ENCODE peak calls at places on chromosomes 12 and 14, in five cellular contexts. J is Peyer's patch, A is cardiac muscle cell, S is A673, E is pancreas. L is an unnamed sample. For H3K4me1, the result is how much of the 10 kb centered on the place peaks cover.

GRCh38 chr14:92728781-92729364 is 19.6 kb downstream of the LGMN start:
- DNase-seq in S (peak), A (peak), J (no peak), E (no peak), L (no peak)

GRCh38 chr12:74624206-74624605 is 86.6 kb downstream of the ATXN7L3B start:
- DNase-seq in E (no peak), S (no peak), J (no peak), A (no peak), L (no peak)

GRCh38 chr12:78933014-78933413 is 68.4 kb downstream of the SYT1 start:
- DNase-seq in J (no peak), A (no peak), E (no peak), S (no peak), L (no peak)

GRCh38 chr12:103698752-103699540 is 111.9 kb downstream of the STAB2 start:
- DNase-seq in E (no peak), S (no peak), A (no peak), J (no peak), L (no peak)

GRCh38 chr12:130916251-130916911 is 37.3 kb upstream of the ADGRD1 start:
- DNase-seq in E (peak), J (no peak), A (peak), S (peak), L (no peak)

GRCh38 chr14:63308723-63309317 is 9.9 kb downstream of the GPHB5 start:
- DNase-seq in A (peak), J (no peak), E (peak), S (peak), L (peak)

GRCh38 chr12:64461634-64462414 is 9.9 kb downstream of the TBK1 start:
- DNase-seq in E (no peak), A (no peak), J (no peak), S (peak), L (no peak)

GRCh38 chr14:34301107-34301734 is 160.8 kb downstream of the SPTSSA start:
- DNase-seq in A (peak), E (no peak), J (no peak), S (peak), L (no peak)

GRCh38 chr14:26939756-26940155 is 341.9 kb upstream of the NOVA1 start:
- DNase-seq in A (no peak), S (no peak), J (no peak), E (no peak), L (no peak)

GRCh38 chr12:69935651-69936100 is 110.6 kb downstream of the MYRFL start:
- DNase-seq in E (no peak), A (no peak), J (no peak), S (no peak), L (no peak)

GRCh38 chr12:69161835-69162234 is 77.5 kb upstream of the CPSF6 start:
- DNase-seq in A (no peak), S (peak), E (no peak), J (no peak), L (no peak)

GRCh38 chr12:22409071-22409951 is 74.8 kb upstream of the ST8SIA1 start:
- DNase-seq in E (no peak), J (no peak), S (peak), A (peak), L (peak)

GRCh38 chr14:89308232-89308959 is 108.6 kb downstream of the FOXN3 start:
- DNase-seq in E (no peak), S (no peak), A (no peak), J (no peak), L (no peak)

GRCh38 chr12:104460973-104461693 is 4.4 kb downstream of the CHST11 start:
- DNase-seq in S (no peak), E (no peak), J (no peak), A (no peak), L (no peak)

GRCh38 chr14:105488781-105489606 is 2.1 kb upstream of the TEDC1 start:
- DNase-seq in E (no peak), A (no peak), J (no peak), S (no peak), L (no peak)

GRCh38 chr12:6069452-6070093 is 54.9 kb downstream of the VWF start:
- DNase-seq in J (no peak), E (no peak), A (no peak), S (no peak), L (no peak)

GRCh38 chr14:27315477-27315876 is 717.6 kb upstream of the NOVA1 start:
- DNase-seq in E (no peak), J (no peak), S (no peak), A (no peak), L (no peak)

GRCh38 chr12:79138872-79139271 is 274.3 kb downstream of the SYT1 start:
- DNase-seq in J (no peak), S (no peak), A (no peak), E (no peak), L (no peak)

GRCh38 chr14:61803755-61804154 is 41.5 kb downstream of the SNAPC1 start:
- DNase-seq in J (no peak), S (no peak), E (no peak), A (no peak), L (no peak)

GRCh38 chr14:73591690-73592448 is at the start of gene ACOT4:
- DNase-seq in E (peak), A (peak), S (peak), J (peak), L (peak)

GRCh38 chr12:124578445-124578844 is 11.0 kb upstream of the NCOR2 start:
- DNase-seq in E (no peak), A (no peak), S (no peak), J (no peak), L (no peak)

GRCh38 chr12:82124711-82125110 is 233.5 kb downstream of the CCDC59 start:
- DNase-seq in J (no peak), E (no peak), A (no peak), S (no peak), L (no peak)

GRCh38 chr12:6790496-6791150 is 1.3 kb downstream of the CD4 start:
- DNase-seq in J (no peak), A (no peak), E (no peak), S (no peak), L (no peak)

GRCh38 chr14:24332094-24332983 is 2.5 kb downstream of the ADCY4 start:
- DNase-seq in E (peak), S (peak), A (peak), J (peak), L (peak)

GRCh38 chr12:95150501-95150900 is 66.8 kb downstream of the FGD6 start:
- DNase-seq in S (no peak), A (no peak), J (no peak), E (no peak), L (no peak)

GRCh38 chr12:76303989-76304460 is 44.2 kb downstream of the BBS10 start:
- DNase-seq in S (no peak), J (no peak), A (no peak), E (no peak), L (no peak)

GRCh38 chr14:67622675-67623074 is 3.0 kb downstream of the ARG2 start:
- DNase-seq in J (no peak), A (peak), S (peak), E (no peak), L (no peak)

GRCh38 chr12:53255993-53256392 is 12.1 kb upstream of the ESPL1 start:
- DNase-seq in E (no peak), A (no peak), J (no peak), S (no peak), L (no peak)

GRCh38 chr12:99549651-99550050 is 97.9 kb upstream of the GARIN6 start:
- DNase-seq in E (no peak), J (no peak), A (no peak), S (no peak), L (no peak)

GRCh38 chr14:73422515-73422914 is 35.8 kb downstream of the NUMB start:
- DNase-seq in E (no peak), J (no peak), S (no peak), A (no peak), L (no peak)

GRCh38 chr12:45130881-45131281 is 80.0 kb upstream of the DBX2 start:
- DNase-seq in E (no peak), A (peak), J (no peak), S (peak), L (no peak)

GRCh38 chr12:121013715-121014114 is 2.6 kb downstream of the C12orf43 start:
- DNase-seq in S (no peak), E (no peak), A (no peak), J (no peak), L (no peak)

GRCh38 chr12:110790301-110790700 is 47.6 kb upstream of the PPP1CC start:
- DNase-seq in J (no peak), A (no peak), S (no peak), E (no peak), L (no peak)

GRCh38 chr14:49594347-49595089 is 4.2 kb upstream of the LRR1 start:
- DNase-seq in S (no peak), A (peak), E (no peak), J (no peak), L (no peak)

GRCh38 chr14:49598182-49598478 is 610 bp upstream of the LRR1 start:
- DNase-seq in A (no peak), S (no peak), E (no peak), J (peak), L (no peak)

GRCh38 chr14:49593016-49593415 is 5.7 kb upstream of the LRR1 start:
- DNase-seq in A (no peak), S (no peak), E (no peak), J (no peak), L (no peak)

DNA sequence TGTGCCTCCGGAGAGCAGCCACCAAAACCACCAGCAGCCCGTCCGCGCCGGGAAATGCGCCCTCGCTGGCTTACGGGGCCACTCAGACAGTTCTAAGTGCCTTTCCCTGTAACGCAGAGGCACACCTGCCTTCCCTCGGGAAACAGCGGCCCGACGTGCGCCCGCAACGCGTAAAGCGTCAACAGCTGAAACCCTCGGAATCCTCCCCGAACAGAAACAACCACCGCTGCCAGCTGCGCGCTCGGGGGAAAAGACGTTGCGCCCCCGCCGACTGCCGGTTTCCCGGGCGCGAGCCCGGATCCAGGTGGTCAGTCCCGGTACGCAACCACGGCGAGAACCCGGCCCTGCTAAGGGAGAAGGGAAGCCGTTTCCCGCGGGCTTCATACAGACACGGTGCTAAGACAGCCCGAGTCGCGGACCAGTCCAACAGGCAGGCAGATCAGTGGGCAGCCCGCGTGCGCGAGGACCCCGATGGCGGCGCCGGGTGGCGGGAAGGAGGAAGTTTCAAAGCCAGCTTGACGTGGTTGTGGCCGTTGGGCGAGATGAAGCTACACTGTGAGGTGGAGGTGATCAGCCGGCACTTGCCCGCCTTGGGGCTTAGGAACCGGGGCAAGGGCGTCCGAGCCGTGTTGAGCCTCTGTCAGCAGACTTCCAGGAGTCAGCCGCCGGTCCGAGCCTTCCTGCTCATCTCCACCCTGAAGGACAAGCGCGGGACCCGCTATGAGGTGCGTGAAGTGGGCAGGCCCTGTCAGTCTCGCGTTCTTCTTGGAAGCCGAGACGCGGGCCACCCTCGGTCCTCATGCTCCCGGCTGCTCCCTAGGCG is at the start of gene LRR1:
- DNase-seq in S (peak), A (peak), E (peak), J (peak), L (peak)
- TF ChIP-seq CTCF in S (peak), A (no peak), E (no peak), J (no peak), L (no peak)

DNA sequence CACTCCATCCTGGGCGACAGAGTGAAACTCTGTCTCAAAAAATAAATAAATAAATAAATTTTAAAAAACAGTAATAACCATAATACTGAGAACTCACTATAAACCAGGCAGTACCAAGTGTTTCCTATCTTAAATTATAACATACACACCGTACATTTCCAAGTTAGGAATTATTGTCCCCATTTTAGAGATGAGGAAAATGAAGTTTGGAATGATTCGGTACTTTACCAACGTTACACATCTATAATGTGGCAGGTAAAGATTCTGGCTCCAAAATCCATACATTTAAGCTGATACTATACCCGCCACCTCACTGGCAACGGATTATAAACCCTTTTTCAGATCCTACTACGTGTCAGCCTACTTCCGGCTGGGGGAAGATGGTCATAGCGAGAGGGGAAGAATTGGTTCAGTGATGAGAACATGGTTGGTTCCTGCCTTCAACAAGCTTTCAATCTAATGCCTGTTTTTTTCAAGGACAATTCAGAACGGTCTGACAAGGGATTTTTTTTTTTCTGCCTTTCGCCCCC is 105.9 kb upstream of the ATF7IP start:
- DNase-seq in S (no peak), E (no peak), J (no peak), A (no peak), L (no peak)
- H3K4me1 ChIP-seq in S (under half), E (under half), J (under half), A (under half), L (under half)

GRCh38 chr12:77685906-77686305 is 144.8 kb upstream of the NAV3 start:
- DNase-seq in J (no peak), A (no peak), S (no peak), E (no peak), L (no peak)

GRCh38 chr12:77686760-77687159 is 143.9 kb upstream of the NAV3 start:
- DNase-seq in E (no peak), S (peak), J (no peak), A (peak), L (no peak)

GRCh38 chr12:77687346-77687745 is 143.3 kb upstream of the NAV3 start:
- DNase-seq in J (no peak), S (no peak), A (no peak), E (no peak), L (no peak)

GRCh38 chr12:77682488-77682887 is 148.2 kb upstream of the NAV3 start:
- DNase-seq in S (no peak), E (no peak), A (no peak), J (no peak), L (no peak)

DNA sequence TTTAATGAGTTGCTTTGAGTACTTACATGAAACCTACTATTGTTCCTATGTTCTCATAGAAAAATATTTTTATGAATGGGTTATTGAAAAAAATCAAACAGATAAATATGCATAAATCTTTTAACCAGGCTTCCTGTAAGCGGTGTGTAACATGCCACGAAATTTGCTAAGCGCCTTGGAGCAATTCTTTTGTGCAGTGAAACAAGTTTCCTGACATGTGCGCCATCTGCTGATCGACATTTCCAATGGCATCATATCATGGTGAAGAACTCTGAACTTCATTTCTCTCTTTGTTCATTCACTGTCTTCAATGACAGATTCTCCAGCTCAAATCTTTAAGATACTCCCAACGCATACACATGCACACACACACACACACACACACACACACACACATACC is 145.6 kb upstream of the NAV3 start:
- DNase-seq in S (peak), A (peak), E (no peak), J (no peak), L (no peak)
- TF ChIP-seq CTCF in S (peak), A (peak), E (no peak), J (peak), L (no peak)

GRCh38 chr14:68682166-68683103 is 110.4 kb downstream of the ZFP36L1 start:
- DNase-seq in E (no peak), S (peak), A (no peak), J (peak), L (peak)
- H3K4me1 ChIP-seq in E (under half), S (half or more), A (under half), J (under half), L (half or more)

DNA sequence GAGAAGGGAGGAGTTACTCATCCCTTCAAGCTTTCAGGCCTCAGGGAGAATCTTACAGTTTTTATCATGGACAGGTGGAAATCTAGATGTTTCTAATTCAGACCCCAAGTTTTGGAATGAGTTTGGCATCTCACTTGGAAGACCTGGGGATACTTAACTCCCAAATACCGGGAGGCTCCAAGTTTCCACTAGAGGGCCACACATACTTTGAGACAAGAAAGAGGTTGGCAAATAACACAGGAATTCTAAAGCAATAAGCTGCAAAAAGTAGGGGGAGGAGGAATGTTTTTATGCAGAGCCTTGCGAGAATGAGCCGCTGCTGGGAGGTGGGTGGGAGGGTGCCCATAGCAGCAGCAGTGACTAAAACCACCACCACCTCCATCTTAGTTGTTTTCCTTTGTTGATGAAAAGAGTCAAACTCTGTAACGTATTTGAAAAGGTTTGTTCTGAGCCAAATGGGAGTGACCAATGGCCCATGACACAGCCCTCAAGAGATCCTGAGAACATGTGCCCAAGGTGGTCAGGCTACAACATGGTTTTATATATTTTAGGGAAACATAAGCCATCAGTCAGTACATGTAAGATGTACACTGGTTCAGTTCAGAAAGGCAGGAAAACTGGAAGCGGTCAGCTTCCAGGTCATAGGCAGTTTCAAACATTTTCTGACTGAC is 34.2 kb upstream of the RNASE1 start:
- DNase-seq in J (no peak), A (peak), E (no peak), S (peak), L (no peak)
- TF ChIP-seq CTCF in J (no peak), A (peak), E (peak), S (peak), L (no peak)

L was measured in CD8-positive, alpha-beta T cell.